ENCODE peak calls at places on chromosome 6, in five cellular contexts. F, B, D, L and Z are unnamed samples.
A peak's percentile ranks its signal among the peaks of the same experiment; 100 is the strongest.

GRCh38 chr6:149766156-149766768 is 16.7 kb downstream of the PCMT1 start:
- DNase-seq in F (peak; percentile 28), B (no peak), D (peak; percentile 21), L (peak; percentile 94), Z (peak; percentile 61)

GRCh38 chr6:35108309-35108885 is 32.7 kb downstream of the TCP11 start:
- DNase-seq in F (no peak), B (no peak), D (no peak), L (no peak), Z (no peak)

GRCh38 chr6:155523821-155524238 is 68.2 kb upstream of the NOX3 start:
- DNase-seq in F (no peak), B (no peak), D (no peak), L (no peak), Z (no peak)

GRCh38 chr6:111642463-111643158 is 36.9 kb upstream of the TRAF3IP2 start:
- DNase-seq in F (peak; percentile 61), B (peak; percentile 51), D (peak; percentile 79), L (peak; percentile 84), Z (peak; percentile 47)

GRCh38 chr6:80962382-80962781 is 790.1 kb downstream of the TENT5A start:
- DNase-seq in F (no peak), B (no peak), D (no peak), L (no peak), Z (no peak)

GRCh38 chr6:139230421-139230840 is 61.4 kb downstream of the TXLNB start:
- DNase-seq in F (no peak), B (no peak), D (peak; percentile 54), L (peak; percentile 45), Z (peak; percentile 28)

GRCh38 chr6:55182016-55182650 is 7.8 kb downstream of the HCRTR2 start:
- DNase-seq in F (no peak), B (no peak), D (peak; percentile 8), L (no peak), Z (no peak)

GRCh38 chr6:85068221-85068620 is 303.8 kb upstream of the TBX18 start:
- DNase-seq in F (no peak), B (no peak), D (no peak), L (no peak), Z (no peak)

GRCh38 chr6:13334953-13335352 is 6.6 kb upstream of the TBC1D7 start:
- DNase-seq in F (no peak), B (no peak), D (no peak), L (peak; percentile 81), Z (no peak)

GRCh38 chr6:157019733-157020132 is 242.6 kb downstream of the ARID1B start:
- DNase-seq in F (no peak), B (no peak), D (peak; percentile 25), L (peak; percentile 25), Z (peak; percentile 18)

GRCh38 chr6:138410048-138410735 is 6.2 kb downstream of the HEBP2 start:
- DNase-seq in F (peak; percentile 49), B (no peak), D (peak; percentile 78), L (peak; percentile 84), Z (peak; percentile 39)

GRCh38 chr6:156773935-156774871 is 3.0 kb upstream of the ARID1B start:
- DNase-seq in F (no peak), B (no peak), D (no peak), L (peak; percentile 56), Z (no peak)

GRCh38 chr6:114195736-114196403 is 147.0 kb downstream of the HS3ST5 start:
- DNase-seq in F (no peak), B (no peak), D (no peak), L (no peak), Z (no peak)

DNA sequence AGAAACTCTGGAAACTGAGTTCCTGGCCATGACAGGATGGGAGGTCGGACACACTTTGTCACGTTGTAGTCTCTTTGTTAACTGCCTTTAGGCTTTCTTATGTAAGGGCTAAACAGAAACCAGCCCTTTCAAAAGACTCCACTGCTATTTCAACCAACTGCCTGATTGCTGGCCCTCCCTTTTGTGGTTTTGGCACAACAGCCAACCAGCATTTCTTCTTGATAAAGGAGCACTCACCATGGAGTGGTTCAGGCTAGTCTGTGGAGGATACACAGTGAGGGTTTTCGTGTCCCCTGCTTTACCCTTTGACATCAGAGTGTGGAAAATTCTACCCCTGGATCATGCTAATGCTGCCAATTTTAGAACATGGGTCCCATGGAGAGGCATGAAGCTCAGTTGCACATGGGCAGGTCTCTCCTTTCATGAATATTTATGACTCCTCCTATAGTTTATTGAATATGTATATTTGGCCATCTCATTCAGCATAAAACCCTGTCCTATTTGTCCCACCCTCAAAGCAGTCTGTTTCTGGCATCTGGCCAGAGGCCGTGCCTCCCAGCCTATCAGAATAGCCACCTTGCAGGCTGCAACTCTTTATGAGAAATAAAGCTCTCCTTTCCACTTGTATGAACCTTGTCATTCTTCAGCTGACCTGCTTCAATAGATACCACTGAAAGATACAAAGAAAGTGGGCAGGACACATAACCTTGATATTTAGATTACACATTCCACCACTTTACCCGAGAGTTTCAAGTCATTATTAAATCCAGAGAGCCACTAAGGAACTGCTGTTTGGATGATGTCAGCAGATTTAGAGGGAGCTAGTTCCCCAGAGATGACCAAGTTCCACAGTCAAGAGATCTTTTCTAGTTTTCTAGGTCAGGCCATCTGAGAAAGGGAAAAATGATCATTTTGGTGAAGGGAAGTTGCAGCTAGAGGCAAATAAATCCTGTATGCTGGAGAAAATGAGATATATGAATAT is 148.2 kb downstream of the HS3ST5 start:
- DNase-seq in F (no peak), B (no peak), D (peak; percentile 25), L (peak; percentile 54), Z (no peak)
- TF ChIP-seq CTCF in F (no peak), B (no peak), D (no peak), L (no peak), Z (no peak)

GRCh38 chr6:142152731-142153130 is 5.7 kb downstream of the VTA1 start:
- DNase-seq in F (peak; percentile 12), B (no peak), D (peak; percentile 79), L (peak; percentile 54), Z (peak; percentile 78)

GRCh38 chr6:142155091-142155490 is 8.0 kb downstream of the VTA1 start:
- DNase-seq in F (no peak), B (no peak), D (no peak), L (peak; percentile 13), Z (no peak)

GRCh38 chr6:142153230-142153629 is 6.2 kb downstream of the VTA1 start:
- DNase-seq in F (no peak), B (no peak), D (no peak), L (no peak), Z (no peak)

GRCh38 chr6:142155895-142156757 is 9.1 kb downstream of the VTA1 start:
- DNase-seq in F (no peak), B (no peak), D (peak; percentile 23), L (peak; percentile 60), Z (no peak)
- TF ChIP-seq CTCF in F (no peak), B (peak; percentile 41), D (peak; percentile 33), L (peak; percentile 39), Z (peak; percentile 80)

GRCh38 chr6:98039876-98040605 is 757.0 kb upstream of the MMS22L start:
- DNase-seq in F (no peak), B (no peak), D (peak; percentile 17), L (peak; percentile 8), Z (no peak)
- TF ChIP-seq CTCF in F (no peak), B (no peak), D (peak; percentile 51), L (peak; percentile 12), Z (no peak)

DNA sequence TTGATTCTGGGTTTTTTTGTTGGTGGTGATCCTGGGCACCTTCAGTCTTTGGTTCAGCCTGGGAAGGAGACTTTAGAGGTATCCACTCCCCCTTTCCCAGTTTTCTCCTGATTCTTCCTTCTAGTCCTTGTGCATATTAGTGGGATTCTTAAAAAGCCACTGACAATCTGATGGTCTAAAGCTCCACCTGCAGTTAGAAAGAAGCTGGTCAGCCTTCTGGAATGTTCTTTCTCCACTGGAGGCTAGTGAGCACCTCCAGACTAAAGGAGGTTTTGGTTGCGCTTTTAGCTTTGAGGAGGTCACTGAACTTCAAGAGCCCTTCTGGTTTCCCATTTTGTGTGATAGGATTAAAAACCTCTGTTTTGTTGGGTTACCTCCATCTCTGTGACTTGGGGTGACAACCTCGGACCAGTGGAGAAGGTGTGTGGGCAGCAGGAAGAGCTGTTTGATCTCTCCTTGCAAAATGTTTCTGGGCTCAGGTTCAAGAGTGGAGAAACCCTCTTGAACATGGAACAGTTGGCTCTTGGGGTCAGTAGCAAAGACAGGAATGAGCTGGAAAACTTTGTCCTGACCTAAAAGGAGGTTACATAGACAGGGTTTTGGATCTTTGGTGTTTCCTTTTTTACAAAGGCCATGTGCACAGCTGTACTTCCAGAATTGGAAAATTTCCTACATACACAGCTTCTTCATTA is 29.0 kb downstream of the JARID2 start:
- DNase-seq in F (no peak), B (no peak), D (no peak), L (peak; percentile 53), Z (peak; percentile 17)
- TF ChIP-seq CTCF in F (peak; percentile 11), B (no peak), D (peak; percentile 49), L (peak; percentile 31), Z (peak; percentile 29)

GRCh38 chr6:53792016-53792415 is 2.8 kb upstream of the LRRC1 start:
- DNase-seq in F (no peak), B (no peak), D (no peak), L (no peak), Z (no peak)
- TF ChIP-seq CTCF in F (no peak), B (no peak), D (no peak), L (no peak), Z (no peak)

DNA sequence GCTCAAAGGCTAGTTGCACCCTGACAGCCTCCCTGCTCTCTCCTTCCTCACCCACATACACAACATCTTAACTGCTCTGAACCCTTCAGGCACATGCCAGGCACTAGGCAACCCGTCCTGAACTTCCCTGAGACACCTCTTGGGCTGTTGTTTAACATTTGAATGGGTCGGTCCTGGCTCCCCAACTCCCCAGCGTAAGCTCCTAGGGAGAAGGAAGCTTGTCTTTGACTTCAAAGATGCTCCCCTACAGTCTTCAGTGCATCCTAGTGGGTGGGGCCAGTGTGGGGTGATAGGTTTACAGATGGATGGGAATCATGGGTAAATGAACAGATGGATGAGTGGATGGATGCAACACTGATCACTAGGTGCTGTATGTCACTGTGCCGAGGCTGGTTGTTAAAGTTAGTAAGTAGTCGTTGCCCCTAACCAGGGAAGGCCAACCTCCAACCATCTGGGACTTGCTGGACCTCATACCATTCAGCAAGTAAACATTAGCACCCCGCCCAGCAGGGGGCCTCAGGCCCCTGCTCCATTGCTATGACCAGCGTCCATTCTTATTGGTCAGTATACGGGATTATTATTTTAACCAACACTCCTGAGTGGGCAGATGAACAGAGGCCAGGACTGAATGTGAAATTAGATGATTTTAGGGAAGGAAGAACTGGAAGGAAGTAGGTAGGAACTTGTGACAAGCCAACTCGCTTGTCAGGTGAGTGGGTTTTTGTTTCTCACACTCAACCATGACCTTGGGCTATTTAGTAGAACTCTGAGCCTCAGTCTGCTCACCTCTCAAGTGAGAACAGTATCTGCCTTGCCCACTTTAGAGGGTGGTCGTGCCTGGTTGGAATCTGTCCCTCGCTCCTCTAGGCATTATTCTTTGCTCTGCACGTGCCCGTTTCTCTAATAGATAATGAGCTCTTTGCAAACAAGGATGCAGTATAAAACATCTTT is 82.9 kb upstream of the FOXP4 start:
- DNase-seq in F (no peak), B (peak; percentile 61), D (peak; percentile 60), L (peak; percentile 82), Z (peak; percentile 56)
- TF ChIP-seq CTCF in F (peak; percentile 65), B (peak; percentile 54), D (peak; percentile 71), L (peak; percentile 85), Z (peak; percentile 81)